ENCODE peak calls at places on chromosomes 16 and 17, in nine cellular contexts. I is naive thymus-derived CD8-positive, alpha-beta T cell; J is activated CD4-positive, alpha-beta T cell treated with anti-CD3 and anti-CD28 coated beads, Interleukin-2, amount 50 U/mL, for 1 hour; X is fibroblast of mammary gland; P is activated T-cell treated with anti-CD3 and anti-CD28 coated beads for 1 hour; K is activated CD8-positive, alpha-beta T cell treated with anti-CD3 and anti-CD28 coated beads for 36 hours; D is GOT3; O is H1; L is stimulated activated CD4-positive, alpha-beta T cell treated with anti-CD3 and anti-CD28 coated beads, Interleukin-15, amount 100 ng/mL, for 1 hour. Z is an unnamed sample.

GRCh38 chr17:53749178-53749577 is 73.5 kb upstream of the KIF2B start:
- DNase-seq in I (no peak), J (no peak), X (peak; percentile 47), P (no peak), K (no peak), D (no peak), O (peak; percentile 7), L (no peak), Z (no peak)

GRCh38 chr17:79325707-79326106 is 251.1 kb downstream of the ENGASE start:
- DNase-seq in I (no peak), J (no peak), X (no peak), P (no peak), K (no peak), D (no peak), O (no peak), L (no peak), Z (no peak)

GRCh38 chr17:74466111-74466784 is at the start of gene CD300A:
- DNase-seq in I (no peak), J (peak; percentile 14), X (no peak), P (no peak), K (no peak), D (no peak), O (no peak), L (no peak), Z (no peak)

GRCh38 chr16:79599256-79599836 is 1.2 kb downstream of the MAF start:
- DNase-seq in I (no peak), J (peak; percentile 8), X (no peak), P (no peak), K (peak; percentile 20), D (no peak), O (no peak), L (no peak), Z (peak; percentile 20)

GRCh38 chr17:62656446-62656845 is 29.0 kb downstream of the MRC2 start:
- DNase-seq in I (no peak), J (no peak), X (no peak), P (no peak), K (no peak), D (no peak), O (no peak), L (no peak), Z (no peak)

GRCh38 chr17:62014526-62014925 is 50.6 kb downstream of the MED13 start:
- DNase-seq in I (no peak), J (no peak), X (no peak), P (no peak), K (no peak), D (no peak), O (no peak), L (no peak), Z (no peak)

GRCh38 chr16:19115148-19116021 is 1.6 kb downstream of the ITPRIPL2 start:
- DNase-seq in I (no peak), J (no peak), X (peak; percentile 50), P (no peak), K (no peak), D (no peak), O (no peak), L (no peak), Z (no peak)

GRCh38 chr16:19167710-19168172 is 299 bp upstream of the SYT17 start:
- DNase-seq in I (no peak), J (no peak), X (peak; percentile 63), P (no peak), K (peak; percentile 53), D (peak; percentile 24), O (peak; percentile 50), L (peak; percentile 3), Z (peak; percentile 65)

GRCh38 chr17:63984651-63985386 is 12.1 kb upstream of the SCN4A start:
- DNase-seq in I (peak; percentile 18), J (peak; percentile 20), X (peak; percentile 93), P (no peak), K (peak; percentile 92), D (peak; percentile 21), O (no peak), L (no peak), Z (no peak)

GRCh38 chr17:45175759-45176140 is 14.1 kb downstream of the HEXIM2 start:
- DNase-seq in I (no peak), J (no peak), X (no peak), P (no peak), K (no peak), D (no peak), O (no peak), L (no peak), Z (no peak)

GRCh38 chr16:9092963-9093477 is 1.6 kb downstream of the HAPSTR1 start:
- DNase-seq in I (peak; percentile 34), J (peak; percentile 22), X (no peak), P (peak; percentile 12), K (peak; percentile 58), D (no peak), O (no peak), L (peak; percentile 8), Z (peak; percentile 25)

GRCh38 chr17:36977066-36977465 is 28.3 kb downstream of the AATF start:
- DNase-seq in I (no peak), J (no peak), X (no peak), P (no peak), K (no peak), D (no peak), O (no peak), L (no peak), Z (no peak)

GRCh38 chr17:74201250-74201649 is 2.2 kb upstream of the RPL38 start:
- DNase-seq in I (no peak), J (no peak), X (peak; percentile 80), P (no peak), K (no peak), D (no peak), O (no peak), L (no peak), Z (no peak)

Z was measured in memory B cell.